ENCODE peak calls at places on chromosomes 2 and 18, in six cellular contexts. One of them, this sample, is unnamed.

GRCh38 chr18:57423821-57424220 is 11.4 kb upstream of the ONECUT2 start:
- DNase-seq in IMR-90: no peak
- DNase-seq in H9: no peak
- DNase-seq in mesenchymal stem cell: no peak
- DNase-seq in H1: no peak
- DNase-seq in trophoblast cell: no peak
- DNase-seq in this sample: no peak

GRCh38 chr18:22432672-22433137 is 15.0 kb upstream of the CTAGE1 start:
- DNase-seq in IMR-90: peak
- DNase-seq in H9: no peak
- DNase-seq in mesenchymal stem cell: peak
- DNase-seq in H1: no peak
- DNase-seq in trophoblast cell: peak
- DNase-seq in this sample: no peak

GRCh38 chr2:116467243-116467642 is 1347.2 kb upstream of the DDX18 start:
- DNase-seq in IMR-90: no peak
- DNase-seq in H9: no peak
- DNase-seq in mesenchymal stem cell: no peak
- DNase-seq in H1: no peak
- DNase-seq in trophoblast cell: no peak
- DNase-seq in this sample: no peak

GRCh38 chr2:224958466-224958857 is 83.8 kb downstream of the DOCK10 start:
- DNase-seq in IMR-90: peak
- DNase-seq in H9: no peak
- DNase-seq in mesenchymal stem cell: no peak
- DNase-seq in H1: no peak
- DNase-seq in trophoblast cell: no peak
- DNase-seq in this sample: no peak

GRCh38 chr2:52423111-52423510 is 1344.5 kb upstream of the CHAC2 start:
- DNase-seq in IMR-90: peak
- DNase-seq in H9: no peak
- DNase-seq in mesenchymal stem cell: no peak
- DNase-seq in H1: no peak
- DNase-seq in trophoblast cell: no peak
- DNase-seq in this sample: no peak

GRCh38 chr18:55452123-55452611 is 135.8 kb downstream of the TCF4 start:
- DNase-seq in IMR-90: no peak
- DNase-seq in H9: no peak
- DNase-seq in mesenchymal stem cell: no peak
- DNase-seq in H1: no peak
- DNase-seq in trophoblast cell: no peak
- DNase-seq in this sample: no peak

GRCh38 chr18:26312196-26312595 is 86.0 kb downstream of the TAF4B start:
- DNase-seq in IMR-90: no peak
- DNase-seq in H9: no peak
- DNase-seq in mesenchymal stem cell: no peak
- DNase-seq in H1: no peak
- DNase-seq in trophoblast cell: no peak
- DNase-seq in this sample: peak

GRCh38 chr18:32552421-32553030 is 81.8 kb upstream of the GAREM1 start:
- DNase-seq in IMR-90: peak
- DNase-seq in H9: peak
- DNase-seq in mesenchymal stem cell: peak
- DNase-seq in H1: no peak
- DNase-seq in trophoblast cell: peak
- DNase-seq in this sample: no peak

GRCh38 chr2:234826676-234827075 is 125.1 kb upstream of the SH3BP4 start:
- DNase-seq in IMR-90: no peak
- DNase-seq in H9: no peak
- DNase-seq in mesenchymal stem cell: no peak
- DNase-seq in H1: no peak
- DNase-seq in trophoblast cell: no peak
- DNase-seq in this sample: no peak

GRCh38 chr2:219615894-219616293 is 11.5 kb upstream of the SLC4A3 start:
- DNase-seq in IMR-90: no peak
- DNase-seq in H9: no peak
- DNase-seq in mesenchymal stem cell: no peak
- DNase-seq in H1: no peak
- DNase-seq in trophoblast cell: no peak
- DNase-seq in this sample: no peak

GRCh38 chr2:145200307-145200706 is 680.4 kb upstream of the ZEB2 start:
- DNase-seq in IMR-90: no peak
- DNase-seq in H9: no peak
- DNase-seq in mesenchymal stem cell: no peak
- DNase-seq in H1: no peak
- DNase-seq in trophoblast cell: no peak
- DNase-seq in this sample: no peak

GRCh38 chr2:67399831-67400489 is 2.8 kb downstream of the ETAA1 start:
- DNase-seq in IMR-90: peak
- DNase-seq in H9: no peak
- DNase-seq in mesenchymal stem cell: peak
- DNase-seq in H1: no peak
- DNase-seq in trophoblast cell: no peak
- DNase-seq in this sample: no peak

GRCh38 chr2:170509460-170510193 is 205.5 kb upstream of the SP5 start:
- DNase-seq in IMR-90: no peak
- DNase-seq in H9: no peak
- DNase-seq in mesenchymal stem cell: no peak
- DNase-seq in H1: no peak
- DNase-seq in trophoblast cell: no peak
- DNase-seq in this sample: no peak

GRCh38 chr2:205684871-205685313 is 2.6 kb downstream of the NRP2 start:
- DNase-seq in IMR-90: peak
- DNase-seq in H9: peak
- DNase-seq in mesenchymal stem cell: peak
- DNase-seq in H1: no peak
- DNase-seq in trophoblast cell: no peak
- DNase-seq in this sample: no peak

GRCh38 chr2:204869142-204869823 is 324.0 kb downstream of the PARD3B start:
- DNase-seq in IMR-90: peak
- DNase-seq in H9: no peak
- DNase-seq in mesenchymal stem cell: no peak
- DNase-seq in H1: no peak
- DNase-seq in trophoblast cell: no peak
- DNase-seq in this sample: no peak

GRCh38 chr2:215946581-215946980 is 66.8 kb downstream of the MREG start:
- DNase-seq in IMR-90: no peak
- DNase-seq in H9: no peak
- DNase-seq in mesenchymal stem cell: no peak
- DNase-seq in H1: no peak
- DNase-seq in trophoblast cell: no peak
- DNase-seq in this sample: no peak

GRCh38 chr2:215919624-215920243 is 93.6 kb downstream of the MREG start:
- DNase-seq in IMR-90: no peak
- DNase-seq in H9: no peak
- DNase-seq in mesenchymal stem cell: no peak
- DNase-seq in H1: no peak
- DNase-seq in trophoblast cell: no peak
- DNase-seq in this sample: no peak

GRCh38 chr2:195238366-195238765 is 418.7 kb upstream of the SLC39A10 start:
- DNase-seq in IMR-90: no peak
- DNase-seq in H9: no peak
- DNase-seq in mesenchymal stem cell: no peak
- DNase-seq in H1: no peak
- DNase-seq in trophoblast cell: no peak
- DNase-seq in this sample: no peak

GRCh38 chr2:77268626-77269025 is 253.6 kb downstream of the LRRTM4 start:
- DNase-seq in IMR-90: no peak
- DNase-seq in H9: no peak
- DNase-seq in mesenchymal stem cell: no peak
- DNase-seq in H1: no peak
- DNase-seq in trophoblast cell: no peak
- DNase-seq in this sample: no peak

GRCh38 chr2:189570565-189570964 is 10.0 kb downstream of the SLC40A1 start:
- DNase-seq in IMR-90: peak
- DNase-seq in H9: no peak
- DNase-seq in mesenchymal stem cell: peak
- DNase-seq in H1: no peak
- DNase-seq in trophoblast cell: no peak
- DNase-seq in this sample: no peak

DNA sequence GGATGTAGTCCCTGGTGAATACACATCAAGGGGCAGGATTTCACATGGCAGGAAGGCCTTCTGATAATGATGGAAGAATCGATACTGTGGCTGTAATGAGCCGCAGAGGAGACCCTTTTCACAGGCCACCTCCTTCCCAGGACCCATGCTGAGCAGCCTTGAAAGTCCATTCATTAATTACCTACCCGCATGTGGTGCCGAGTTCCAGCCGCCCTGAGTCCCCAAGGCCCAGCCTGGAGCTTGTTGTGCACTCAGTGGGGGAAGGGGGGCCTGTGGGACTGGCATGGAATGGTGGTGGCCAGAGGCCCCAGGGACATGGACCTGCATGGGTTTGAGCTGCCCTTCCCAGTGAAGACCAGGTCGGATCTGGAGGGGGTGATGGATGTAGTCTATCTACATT is 25.4 kb downstream of the ASB18 start:
- DNase-seq in IMR-90: no peak
- DNase-seq in H9: no peak
- DNase-seq in mesenchymal stem cell: no peak
- DNase-seq in H1: no peak
- DNase-seq in trophoblast cell: peak
- DNase-seq in this sample: no peak
- H3K14ac ChIP-seq in IMR-90: no peak
- H3K14ac ChIP-seq in H9: peak
- H3K14ac ChIP-seq in mesenchymal stem cell: no peak
- H3K14ac ChIP-seq in H1: no peak
- H3K14ac ChIP-seq in trophoblast cell: no peak
- H3K14ac ChIP-seq in this sample: no peak

DNA sequence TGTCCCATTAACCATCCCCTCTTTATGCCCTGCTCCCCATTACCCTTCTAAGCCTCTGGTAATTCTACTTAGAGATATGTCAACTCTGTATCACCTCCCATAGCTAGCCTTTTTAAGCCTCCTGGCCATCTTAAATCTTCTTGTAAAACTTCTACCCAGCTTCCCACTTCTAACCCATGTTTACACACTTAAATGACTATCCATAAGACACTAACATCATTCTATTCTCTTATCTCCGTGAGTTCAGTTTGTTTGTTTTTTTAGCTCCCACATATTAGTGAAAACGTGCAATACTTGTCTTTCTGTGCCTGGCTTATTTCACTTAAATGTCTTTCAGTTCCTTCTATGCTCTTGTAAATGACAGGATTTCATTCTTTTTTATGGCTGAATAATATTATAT is 42.4 kb downstream of the RAB3GAP1 start:
- DNase-seq in IMR-90: peak
- DNase-seq in H9: no peak
- DNase-seq in mesenchymal stem cell: no peak
- DNase-seq in H1: no peak
- DNase-seq in trophoblast cell: no peak
- DNase-seq in this sample: no peak
- H3K14ac ChIP-seq in IMR-90: no peak
- H3K14ac ChIP-seq in H9: no peak
- H3K14ac ChIP-seq in mesenchymal stem cell: no peak
- H3K14ac ChIP-seq in H1: no peak
- H3K14ac ChIP-seq in trophoblast cell: no peak
- H3K14ac ChIP-seq in this sample: no peak

GRCh38 chr2:17821535-17822451 is 5.5 kb downstream of the MSGN1 start:
- DNase-seq in IMR-90: no peak
- DNase-seq in H9: no peak
- DNase-seq in mesenchymal stem cell: peak
- DNase-seq in H1: no peak
- DNase-seq in trophoblast cell: no peak
- DNase-seq in this sample: no peak
- H3K14ac ChIP-seq in IMR-90: no peak
- H3K14ac ChIP-seq in H9: no peak
- H3K14ac ChIP-seq in mesenchymal stem cell: no peak
- H3K14ac ChIP-seq in H1: no peak
- H3K14ac ChIP-seq in trophoblast cell: no peak
- H3K14ac ChIP-seq in this sample: no peak

GRCh38 chr2:159617080-159617479 is 732 bp upstream of the BAZ2B start:
- DNase-seq in IMR-90: no peak
- DNase-seq in H9: no peak
- DNase-seq in mesenchymal stem cell: no peak
- DNase-seq in H1: no peak
- DNase-seq in trophoblast cell: no peak
- DNase-seq in this sample: no peak

GRCh38 chr2:159615187-159615935 is 987 bp downstream of the BAZ2B start:
- DNase-seq in IMR-90: peak
- DNase-seq in H9: peak
- DNase-seq in mesenchymal stem cell: peak
- DNase-seq in H1: peak
- DNase-seq in trophoblast cell: peak
- DNase-seq in this sample: peak

GRCh38 chr2:159617651-159618050 is 1.3 kb upstream of the BAZ2B start:
- DNase-seq in IMR-90: peak
- DNase-seq in H9: no peak
- DNase-seq in mesenchymal stem cell: peak
- DNase-seq in H1: no peak
- DNase-seq in trophoblast cell: no peak
- DNase-seq in this sample: peak

GRCh38 chr2:159614534-159615186 is 1.7 kb downstream of the BAZ2B start:
- DNase-seq in IMR-90: peak
- DNase-seq in H9: no peak
- DNase-seq in mesenchymal stem cell: no peak
- DNase-seq in H1: no peak
- DNase-seq in trophoblast cell: no peak
- DNase-seq in this sample: no peak

DNA sequence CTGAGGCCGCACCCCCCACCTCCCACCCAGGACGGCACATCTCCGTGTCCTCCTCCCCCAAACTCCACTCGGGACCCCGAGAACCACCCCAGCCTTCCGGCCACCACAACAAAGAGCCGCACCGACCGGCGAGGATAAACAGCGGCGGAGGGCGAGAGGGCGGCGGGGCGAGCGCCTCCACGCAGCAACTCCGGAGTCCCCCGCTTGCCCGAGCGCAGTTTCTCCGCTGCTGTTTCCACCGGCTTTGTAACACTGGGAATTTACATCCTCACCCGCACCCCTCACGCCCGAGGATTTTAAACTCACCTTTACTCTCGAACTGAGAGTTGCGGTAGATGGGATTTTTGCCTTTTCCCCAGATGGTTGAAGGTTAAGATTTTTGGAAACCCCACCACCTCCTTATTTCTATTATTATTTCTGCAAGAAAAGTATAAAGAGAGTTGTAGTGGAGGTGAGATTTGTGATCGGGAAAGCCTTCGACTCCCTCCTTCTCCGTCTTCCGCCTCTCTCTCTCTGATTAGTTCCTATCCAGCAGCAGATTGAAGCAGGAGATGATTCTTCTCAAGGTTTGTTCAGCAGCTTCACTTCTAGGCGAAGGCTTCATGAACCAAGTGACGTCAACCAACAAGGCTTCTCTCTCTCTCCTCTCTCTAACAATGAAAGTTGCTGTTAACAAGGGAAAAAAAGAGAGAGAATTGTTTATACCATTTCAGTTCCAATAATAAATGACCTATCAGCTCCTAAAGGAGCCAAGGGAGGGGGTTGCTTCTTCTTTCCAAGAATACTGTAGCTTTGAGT is at the start of gene BAZ2B:
- DNase-seq in IMR-90: peak
- DNase-seq in H9: peak
- DNase-seq in mesenchymal stem cell: peak
- DNase-seq in H1: no peak
- DNase-seq in trophoblast cell: peak
- DNase-seq in this sample: peak
- H3K14ac ChIP-seq in IMR-90: peak
- H3K14ac ChIP-seq in H9: peak
- H3K14ac ChIP-seq in mesenchymal stem cell: peak
- H3K14ac ChIP-seq in H1: no peak
- H3K14ac ChIP-seq in trophoblast cell: peak
- H3K14ac ChIP-seq in this sample: peak